ENCODE peak calls at places on chromosomes 16 and 17, in eight cellular contexts. Y, I, G, A, D, E, Z and B are unnamed samples.

GRCh38 chr17:68184141-68184571 is 63.7 kb upstream of the AMZ2 start:
- DNase-seq in Y (peak), I (no peak), G (no peak), A (no peak), D (peak), E (peak), Z (no peak), B (no peak)

GRCh38 chr17:45410144-45411091 is 22.3 kb downstream of the ARHGAP27 start:
- DNase-seq in Y (no peak), I (no peak), G (no peak), A (no peak), D (peak), E (peak), Z (no peak), B (peak)

GRCh38 chr17:50169881-50170459 is 4.2 kb downstream of the SGCA start:
- DNase-seq in Y (no peak), I (no peak), G (no peak), A (no peak), D (no peak), E (peak), Z (no peak), B (no peak)

GRCh38 chr17:30831257-30831656 is 509 bp upstream of the ATAD5 start:
- DNase-seq in Y (no peak), I (no peak), G (no peak), A (no peak), D (no peak), E (no peak), Z (no peak), B (no peak)

GRCh38 chr17:17448076-17448475 is 28.7 kb upstream of the MED9 start:
- DNase-seq in Y (no peak), I (no peak), G (no peak), A (no peak), D (peak), E (peak), Z (no peak), B (no peak)

GRCh38 chr17:17021194-17021863 is 20.9 kb upstream of the MPRIP start:
- DNase-seq in Y (no peak), I (no peak), G (no peak), A (no peak), D (peak), E (peak), Z (no peak), B (peak)

GRCh38 chr16:67349172-67349571 is 22.6 kb downstream of the LRRC36 start:
- DNase-seq in Y (no peak), I (no peak), G (no peak), A (no peak), D (no peak), E (no peak), Z (no peak), B (no peak)

GRCh38 chr17:54172096-54172495 is 349.4 kb downstream of the KIF2B start:
- DNase-seq in Y (no peak), I (no peak), G (no peak), A (no peak), D (no peak), E (no peak), Z (no peak), B (no peak)

GRCh38 chr16:4450921-4451619 is 23.4 kb downstream of the NMRAL1 start:
- DNase-seq in Y (no peak), I (no peak), G (no peak), A (peak), D (no peak), E (no peak), Z (no peak), B (no peak)

GRCh38 chr16:11716330-11716729 is 26.3 kb downstream of the TXNDC11 start:
- DNase-seq in Y (no peak), I (no peak), G (no peak), A (no peak), D (no peak), E (no peak), Z (no peak), B (no peak)

GRCh38 chr16:49634235-49635008 is 221.5 kb downstream of the ZNF423 start:
- DNase-seq in Y (peak), I (no peak), G (no peak), A (no peak), D (no peak), E (no peak), Z (no peak), B (no peak)

GRCh38 chr16:35639233-35640205 is 2180.1 kb downstream of the TP53TG3F start:
- DNase-seq in Y (no peak), I (no peak), G (no peak), A (no peak), D (no peak), E (no peak), Z (no peak), B (no peak)

GRCh38 chr16:89407282-89407924 is 83.0 kb downstream of the ANKRD11 start:
- DNase-seq in Y (no peak), I (no peak), G (no peak), A (no peak), D (peak), E (peak), Z (no peak), B (no peak)

GRCh38 chr17:50276588-50277356 is 2.5 kb downstream of the TMEM92 start:
- DNase-seq in Y (no peak), I (no peak), G (no peak), A (no peak), D (no peak), E (peak), Z (no peak), B (peak)

GRCh38 chr16:66880288-66881013 is at the start of gene PDP2:
- DNase-seq in Y (peak), I (peak), G (peak), A (peak), D (peak), E (peak), Z (peak), B (peak)

GRCh38 chr17:55420067-55420775 is 1.4 kb downstream of the MMD start:
- DNase-seq in Y (no peak), I (no peak), G (no peak), A (no peak), D (peak), E (no peak), Z (no peak), B (no peak)

GRCh38 chr17:6297119-6297518 is 137.8 kb downstream of the AIPL1 start:
- DNase-seq in Y (no peak), I (no peak), G (no peak), A (no peak), D (no peak), E (no peak), Z (no peak), B (no peak)

GRCh38 chr17:19273731-19274130 is 36.6 kb downstream of the EPN2 start:
- DNase-seq in Y (no peak), I (no peak), G (no peak), A (no peak), D (no peak), E (no peak), Z (no peak), B (no peak)

GRCh38 chr16:71883849-71884638 is at the start of gene ZNF821:
- DNase-seq in Y (no peak), I (no peak), G (peak), A (peak), D (peak), E (peak), Z (peak), B (no peak)
- TF ChIP-seq CTCF in Y (no peak), I (no peak), G (peak), A (peak), D (no peak), E (no peak), Z (peak), B (peak)

GRCh38 chr16:16857603-16858283 is 478.8 kb downstream of the NPIPA7 start:
- DNase-seq in Y (no peak), I (no peak), G (no peak), A (no peak), D (no peak), E (no peak), Z (no peak), B (no peak)

GRCh38 chr16:16863672-16864071 is 484.7 kb downstream of the NPIPA7 start:
- DNase-seq in Y (no peak), I (no peak), G (no peak), A (no peak), D (no peak), E (no peak), Z (no peak), B (no peak)

GRCh38 chr16:16864536-16864935 is 485.6 kb downstream of the NPIPA7 start:
- DNase-seq in Y (no peak), I (no peak), G (no peak), A (no peak), D (no peak), E (no peak), Z (no peak), B (no peak)

GRCh38 chr16:16865374-16865773 is 486.4 kb downstream of the NPIPA7 start:
- DNase-seq in Y (no peak), I (no peak), G (no peak), A (no peak), D (no peak), E (no peak), Z (no peak), B (no peak)

GRCh38 chr16:16861546-16861945 is 482.6 kb downstream of the NPIPA7 start:
- DNase-seq in Y (no peak), I (peak), G (peak), A (peak), D (peak), E (no peak), Z (peak), B (no peak)
- TF ChIP-seq CTCF in Y (peak), I (peak), G (peak), A (peak), D (peak), E (peak), Z (peak), B (peak)

DNA sequence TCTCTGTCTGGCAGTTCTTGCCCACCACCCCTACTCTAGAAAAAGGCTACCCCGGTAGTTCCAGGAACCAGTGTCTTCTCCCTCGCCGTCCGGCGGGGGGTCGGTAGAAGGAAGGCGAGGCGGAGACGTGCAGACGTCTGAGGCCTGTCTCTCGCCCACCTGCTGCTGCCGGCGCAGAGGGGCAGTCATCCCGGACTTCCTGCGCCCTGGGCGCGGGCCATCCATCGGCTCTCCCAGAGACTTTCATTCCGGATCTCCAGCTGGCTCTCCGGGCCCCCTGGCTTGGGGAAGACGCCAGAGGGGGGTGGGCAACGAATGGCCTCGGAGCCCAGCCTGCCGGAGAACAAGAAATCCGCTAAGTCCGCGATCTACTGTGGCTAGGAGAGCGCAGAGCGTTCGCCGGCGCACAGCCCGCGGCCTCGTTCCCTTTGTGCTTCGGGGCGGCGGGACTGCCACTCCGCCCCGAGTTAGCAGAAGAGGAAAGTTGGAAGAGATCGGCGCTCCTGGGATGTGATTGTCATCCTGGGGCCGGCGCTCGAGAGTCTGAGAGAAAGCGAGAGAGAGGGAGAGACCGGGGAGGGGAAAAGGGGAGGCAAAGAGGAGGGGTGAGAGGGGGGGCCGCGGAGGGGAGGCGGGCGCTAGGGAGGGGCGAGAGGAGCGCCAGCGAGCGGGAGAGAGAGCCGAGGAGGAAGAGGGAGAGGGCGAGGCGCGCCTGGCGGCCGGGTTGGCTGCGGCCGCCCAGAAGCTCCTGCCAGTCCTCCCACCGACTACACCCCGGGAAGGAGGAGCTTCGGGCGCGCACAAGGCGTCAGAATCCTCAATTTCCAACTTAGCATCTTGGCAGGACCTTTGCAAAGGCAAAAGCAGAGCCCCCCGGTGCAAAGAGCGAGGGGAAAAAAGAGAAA is at the start of gene IRX5:
- DNase-seq in Y (no peak), I (no peak), G (peak), A (peak), D (peak), E (peak), Z (peak), B (peak)
- TF ChIP-seq CTCF in Y (no peak), I (no peak), G (no peak), A (no peak), D (no peak), E (no peak), Z (no peak), B (no peak)

DNA sequence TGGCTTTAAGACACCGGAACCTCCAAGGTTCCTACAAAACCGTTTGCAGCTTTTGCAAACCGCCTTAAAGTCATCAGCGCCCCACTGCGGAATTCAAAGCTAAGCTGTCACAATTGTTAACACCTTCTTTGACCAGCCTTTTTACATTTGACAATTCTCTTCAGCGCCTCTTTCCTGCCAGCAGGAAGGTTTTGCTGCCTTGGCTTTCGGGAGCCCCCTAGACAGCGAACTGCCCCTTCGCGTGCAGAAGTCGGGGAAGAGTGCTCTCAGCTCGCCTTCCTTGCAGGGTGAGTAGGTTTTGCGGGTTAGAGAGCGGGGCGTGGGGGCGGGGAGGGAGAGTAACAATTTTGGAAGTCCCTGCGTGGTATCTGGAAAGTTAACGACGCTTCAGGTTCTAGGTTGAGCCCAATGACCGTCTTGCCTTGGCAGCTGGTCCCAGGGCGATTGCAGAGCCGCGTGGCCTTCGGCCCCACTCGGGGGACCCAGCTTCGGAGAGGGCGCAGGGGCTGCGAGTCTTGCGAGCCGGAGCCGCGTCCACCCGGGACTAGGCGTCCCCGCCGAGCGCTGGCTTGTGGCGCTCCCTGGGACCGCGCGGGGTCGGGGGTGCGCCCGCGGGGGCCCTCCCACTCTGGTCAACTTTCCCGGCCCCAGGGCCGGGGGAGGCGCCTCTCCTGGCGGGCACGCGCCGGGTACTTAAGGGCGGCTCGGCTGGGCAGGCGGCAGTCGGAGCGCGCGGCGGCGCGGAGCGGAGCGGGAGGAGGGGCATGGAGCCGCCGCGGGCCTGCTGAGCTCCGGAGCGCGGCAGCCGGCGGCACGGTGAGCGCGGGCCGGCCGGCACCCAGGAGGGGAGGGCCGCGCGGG is at the start of gene HAS3:
- DNase-seq in Y (no peak), I (no peak), G (peak), A (peak), D (peak), E (peak), Z (peak), B (peak)
- TF ChIP-seq CTCF in Y (no peak), I (no peak), G (no peak), A (no peak), D (no peak), E (peak), Z (no peak), B (peak)